ENCODE peak calls at places on chromosomes 16 and 17, in eight cellular contexts. One of them, this sample, is unnamed.

GRCh38 chr16:50836121-50836541 is 94.2 kb downstream of the CYLD start:
- DNase-seq in HAP-1: peak
- DNase-seq in nephron progenitor cell: no peak
- DNase-seq in NCI-H1436: no peak
- DNase-seq in stomach: no peak
- DNase-seq in cardiac fibroblast: no peak
- DNase-seq in tibial artery: no peak
- DNase-seq in A549: no peak
- DNase-seq in this sample: no peak

GRCh38 chr16:58738672-58739296 is 4.7 kb upstream of the GOT2 start:
- DNase-seq in HAP-1: no peak
- DNase-seq in nephron progenitor cell: no peak
- DNase-seq in NCI-H1436: no peak
- DNase-seq in stomach: no peak
- DNase-seq in cardiac fibroblast: no peak
- DNase-seq in tibial artery: no peak
- DNase-seq in A549: no peak
- DNase-seq in this sample: no peak

GRCh38 chr16:27314161-27314723 is 468 bp downstream of the IL4R start:
- DNase-seq in HAP-1: no peak
- DNase-seq in nephron progenitor cell: no peak
- DNase-seq in NCI-H1436: no peak
- DNase-seq in stomach: peak
- DNase-seq in cardiac fibroblast: peak
- DNase-seq in tibial artery: peak
- DNase-seq in A549: peak
- DNase-seq in this sample: peak

GRCh38 chr17:35368086-35368824 is 5.2 kb downstream of the SLFN11 start:
- DNase-seq in HAP-1: no peak
- DNase-seq in nephron progenitor cell: no peak
- DNase-seq in NCI-H1436: no peak
- DNase-seq in stomach: no peak
- DNase-seq in cardiac fibroblast: peak
- DNase-seq in tibial artery: no peak
- DNase-seq in A549: no peak
- DNase-seq in this sample: no peak

GRCh38 chr16:88558457-88559442 is 11.5 kb upstream of the ZC3H18 start:
- DNase-seq in HAP-1: peak
- DNase-seq in nephron progenitor cell: no peak
- DNase-seq in NCI-H1436: peak
- DNase-seq in stomach: peak
- DNase-seq in cardiac fibroblast: peak
- DNase-seq in tibial artery: no peak
- DNase-seq in A549: peak
- DNase-seq in this sample: peak

GRCh38 chr17:65774787-65775186 is 213.3 kb upstream of the AXIN2 start:
- DNase-seq in HAP-1: no peak
- DNase-seq in nephron progenitor cell: no peak
- DNase-seq in NCI-H1436: no peak
- DNase-seq in stomach: no peak
- DNase-seq in cardiac fibroblast: peak
- DNase-seq in tibial artery: no peak
- DNase-seq in A549: no peak
- DNase-seq in this sample: no peak

GRCh38 chr16:88380619-88381018 is 2.1 kb upstream of the ZNF469 start:
- DNase-seq in HAP-1: no peak
- DNase-seq in nephron progenitor cell: no peak
- DNase-seq in NCI-H1436: no peak
- DNase-seq in stomach: no peak
- DNase-seq in cardiac fibroblast: no peak
- DNase-seq in tibial artery: peak
- DNase-seq in A549: no peak
- DNase-seq in this sample: no peak

GRCh38 chr16:84810518-84811273 is 9.1 kb upstream of the CRISPLD2 start:
- DNase-seq in HAP-1: no peak
- DNase-seq in nephron progenitor cell: no peak
- DNase-seq in NCI-H1436: no peak
- DNase-seq in stomach: no peak
- DNase-seq in cardiac fibroblast: peak
- DNase-seq in tibial artery: no peak
- DNase-seq in A549: no peak
- DNase-seq in this sample: no peak

GRCh38 chr17:60134396-60135159 is 15.2 kb upstream of the CA4 start:
- DNase-seq in HAP-1: no peak
- DNase-seq in nephron progenitor cell: no peak
- DNase-seq in NCI-H1436: no peak
- DNase-seq in stomach: peak
- DNase-seq in cardiac fibroblast: peak
- DNase-seq in tibial artery: peak
- DNase-seq in A549: no peak
- DNase-seq in this sample: no peak

GRCh38 chr16:29656688-29657523 is 6.1 kb upstream of the SPN start:
- DNase-seq in HAP-1: no peak
- DNase-seq in nephron progenitor cell: no peak
- DNase-seq in NCI-H1436: no peak
- DNase-seq in stomach: no peak
- DNase-seq in cardiac fibroblast: no peak
- DNase-seq in tibial artery: no peak
- DNase-seq in A549: no peak
- DNase-seq in this sample: peak

GRCh38 chr17:20156196-20157077 is 147.3 kb downstream of the SPECC1 start:
- DNase-seq in HAP-1: peak
- DNase-seq in nephron progenitor cell: peak
- DNase-seq in NCI-H1436: peak
- DNase-seq in stomach: peak
- DNase-seq in cardiac fibroblast: peak
- DNase-seq in tibial artery: no peak
- DNase-seq in A549: peak
- DNase-seq in this sample: peak

GRCh38 chr16:48909231-48909630 is 299.3 kb upstream of the N4BP1 start:
- DNase-seq in HAP-1: no peak
- DNase-seq in nephron progenitor cell: no peak
- DNase-seq in NCI-H1436: no peak
- DNase-seq in stomach: no peak
- DNase-seq in cardiac fibroblast: no peak
- DNase-seq in tibial artery: no peak
- DNase-seq in A549: no peak
- DNase-seq in this sample: no peak

GRCh38 chr17:38864636-38865398 is 5.0 kb upstream of the LASP1 start:
- DNase-seq in HAP-1: no peak
- DNase-seq in nephron progenitor cell: no peak
- DNase-seq in NCI-H1436: no peak
- DNase-seq in stomach: no peak
- DNase-seq in cardiac fibroblast: peak
- DNase-seq in tibial artery: no peak
- DNase-seq in A549: no peak
- DNase-seq in this sample: peak